ENCODE peak calls at places on chromosomes 7 and 10, in eight cellular contexts. E, D, P, U, Z, V, B and T are unnamed samples.

GRCh38 chr10:66837990-66838389 is 87.8 kb upstream of the LRRTM3 start:
- DNase-seq in E (no peak), D (no peak), P (peak), U (no peak), Z (no peak), V (peak), B (peak), T (peak)

GRCh38 chr10:124450010-124450782 is at the start of gene NKX1-2:
- DNase-seq in E (no peak), D (peak), P (no peak), U (no peak), Z (peak), V (no peak), B (no peak), T (peak)

GRCh38 chr10:46106410-46107255 is 60.6 kb upstream of the MSMB start:
- DNase-seq in E (peak), D (peak), P (peak), U (no peak), Z (no peak), V (peak), B (peak), T (peak)

GRCh38 chr10:51029172-51029641 is 45.1 kb upstream of the PRKG1 start:
- DNase-seq in E (no peak), D (no peak), P (no peak), U (no peak), Z (no peak), V (no peak), B (peak), T (peak)

GRCh38 chr7:16466087-16466472 is 542 bp upstream of the SOSTDC1 start:
- DNase-seq in E (no peak), D (no peak), P (no peak), U (no peak), Z (no peak), V (no peak), B (no peak), T (no peak)

GRCh38 chr7:95549818-95550529 is 46.3 kb downstream of the PDK4 start:
- DNase-seq in E (no peak), D (no peak), P (peak), U (no peak), Z (peak), V (peak), B (peak), T (peak)

GRCh38 chr10:96125142-96125515 is 5.0 kb upstream of the ZNF518A start:
- DNase-seq in E (no peak), D (no peak), P (no peak), U (no peak), Z (no peak), V (no peak), B (no peak), T (no peak)

GRCh38 chr7:17347426-17347825 is 49.0 kb downstream of the AHR start:
- DNase-seq in E (no peak), D (no peak), P (no peak), U (no peak), Z (no peak), V (no peak), B (peak), T (no peak)

GRCh38 chr10:126130291-126130710 is 233.9 kb downstream of the FANK1 start:
- DNase-seq in E (no peak), D (no peak), P (no peak), U (no peak), Z (no peak), V (no peak), B (peak), T (no peak)

GRCh38 chr7:74121401-74122249 is 38.0 kb downstream of the LIMK1 start:
- DNase-seq in E (no peak), D (no peak), P (no peak), U (no peak), Z (no peak), V (no peak), B (no peak), T (no peak)

GRCh38 chr10:36443233-36443632 is 682.2 kb upstream of the ANKRD30A start:
- DNase-seq in E (no peak), D (no peak), P (no peak), U (no peak), Z (no peak), V (no peak), B (no peak), T (no peak)

GRCh38 chr7:108455833-108456677 is at the start of gene NRCAM:
- DNase-seq in E (no peak), D (peak), P (no peak), U (no peak), Z (peak), V (no peak), B (peak), T (peak)